ENCODE peak calls at places on chromosomes 7 and 10, in five cellular contexts. I, R, Q, N and T are unnamed samples.

GRCh38 chr10:121865554-121865953 is 62.3 kb downstream of the ATE1 start:
- DNase-seq in N (no peak), I (no peak), R (no peak), Q (no peak), T (no peak)

GRCh38 chr7:140873473-140873872 is 51.3 kb downstream of the BRAF start:
- DNase-seq in R (no peak), I (no peak), N (no peak), Q (no peak), T (no peak)

GRCh38 chr7:98394377-98394836 is 6.5 kb downstream of the BAIAP2L1 start:
- DNase-seq in Q (no peak), N (no peak), I (no peak), R (no peak), T (no peak)

GRCh38 chr7:67406941-67407340 is 410.3 kb downstream of the TYW1 start:
- DNase-seq in I (no peak), Q (no peak), N (no peak), R (no peak), T (no peak)

GRCh38 chr7:99617187-99617781 is 538 bp downstream of the ZSCAN25 start:
- DNase-seq in Q (no peak), R (no peak), N (no peak), I (peak), T (peak)

GRCh38 chr10:91051834-91052233 is 130.9 kb upstream of the ANKRD1 start:
- DNase-seq in Q (no peak), N (no peak), I (no peak), R (no peak), T (no peak)

GRCh38 chr7:108406474-108406873 is 49.8 kb downstream of the NRCAM start:
- DNase-seq in Q (no peak), I (no peak), N (no peak), R (no peak), T (no peak)

GRCh38 chr7:95794917-95795515 is 22.7 kb downstream of the DYNC1I1 start:
- DNase-seq in Q (peak), R (peak), N (no peak), I (no peak), T (peak)

GRCh38 chr7:46257766-46258448 is 336.8 kb upstream of the IGFBP3 start:
- DNase-seq in N (no peak), R (no peak), I (peak), Q (no peak), T (no peak)

GRCh38 chr10:95170790-95171189 is 23.2 kb upstream of the ACSM6 start:
- DNase-seq in I (no peak), Q (no peak), N (no peak), R (no peak), T (no peak)

GRCh38 chr7:21370283-21370982 is 57.5 kb upstream of the SP4 start:
- DNase-seq in R (no peak), Q (peak), I (no peak), N (no peak), T (no peak)

GRCh38 chr7:123185756-123186155 is 14.0 kb downstream of the SLC13A1 start:
- DNase-seq in R (no peak), Q (peak), I (no peak), N (no peak), T (no peak)

GRCh38 chr7:157928808-157929425 is 592.1 kb downstream of the DNAJB6 start:
- DNase-seq in R (no peak), I (no peak), Q (no peak), N (no peak), T (no peak)

GRCh38 chr10:125062244-125063208 is 97.8 kb downstream of the CTBP2 start:
- DNase-seq in R (no peak), N (no peak), I (no peak), Q (no peak), T (no peak)

GRCh38 chr7:41315764-41316163 is 387.1 kb downstream of the INHBA start:
- DNase-seq in N (no peak), R (no peak), I (no peak), Q (peak), T (no peak)

GRCh38 chr10:45071043-45071813 is 70.5 kb downstream of the ZNF22 start:
- DNase-seq in R (no peak), Q (no peak), N (no peak), I (no peak), T (no peak)

GRCh38 chr7:34839645-34840044 is 181.6 kb downstream of the NPSR1 start:
- DNase-seq in I (no peak), R (no peak), N (no peak), Q (no peak), T (no peak)

GRCh38 chr7:48255046-48255445 is 83.8 kb downstream of the ABCA13 start:
- DNase-seq in Q (no peak), N (peak), R (no peak), I (no peak), T (no peak)

GRCh38 chr7:47310020-47310419 is 271.9 kb downstream of the TNS3 start:
- DNase-seq in Q (no peak), R (no peak), I (no peak), N (no peak), T (no peak)

GRCh38 chr7:42843209-42843800 is 68.6 kb downstream of the C7orf25 start:
- DNase-seq in Q (peak), I (peak), N (no peak), R (peak), T (peak)
- TF ChIP-seq JUNB in Q (no peak), I (no peak), N (no peak), R (no peak), T (no peak)

DNA sequence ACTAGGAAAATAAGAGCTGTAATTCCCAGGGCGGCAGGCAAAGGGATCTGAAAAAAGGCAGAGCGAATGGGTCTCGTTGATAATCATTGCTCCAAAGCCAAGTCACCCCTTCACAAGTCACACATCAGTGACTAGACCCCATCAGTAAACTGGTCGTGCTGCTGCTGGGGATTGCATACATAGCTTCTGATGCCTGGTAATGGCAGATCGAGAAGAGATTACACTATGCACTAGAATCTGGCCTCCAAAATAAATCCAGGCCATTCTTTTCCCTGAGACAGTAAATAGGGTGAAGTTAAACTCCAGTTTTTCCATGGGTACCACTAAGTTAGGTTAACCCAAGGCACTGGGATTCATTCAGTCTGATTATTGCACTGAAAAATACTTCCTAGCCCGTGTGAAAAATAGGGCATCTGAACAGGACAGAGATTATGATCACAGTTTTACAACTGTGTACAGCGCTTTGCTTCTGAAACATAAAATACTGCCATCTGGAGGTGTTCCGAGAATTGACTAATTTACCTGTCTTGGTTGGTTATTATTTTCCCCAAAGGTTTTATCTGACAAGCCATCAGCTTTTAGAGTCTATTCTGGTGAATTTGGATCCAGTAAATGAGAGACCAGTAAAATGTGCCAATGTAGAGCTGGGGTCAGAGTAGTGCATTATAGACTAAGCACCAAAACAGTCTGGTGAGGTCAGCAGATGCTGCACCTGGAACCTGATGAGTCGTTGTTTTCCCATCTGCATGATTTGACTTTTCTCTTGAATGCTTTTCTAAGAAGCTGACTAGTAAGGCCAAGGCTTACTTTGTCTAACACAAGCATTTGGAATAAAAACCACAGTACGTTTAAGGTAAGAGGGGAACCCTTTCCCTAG is 82.9 kb upstream of the AFAP1L2 start:
- DNase-seq in Q (no peak), N (no peak), I (no peak), R (peak), T (no peak)
- TF ChIP-seq JUNB in Q (no peak), N (no peak), I (no peak), R (no peak), T (no peak)

GRCh38 chr7:77680266-77680665 is 16.0 kb upstream of the RSBN1L start:
- DNase-seq in N (no peak), R (no peak), Q (no peak), I (no peak), T (no peak)
- TF ChIP-seq JUNB in N (no peak), R (no peak), Q (no peak), I (no peak), T (no peak)

GRCh38 chr10:35795131-35795819 is 153.2 kb upstream of the FZD8 start:
- DNase-seq in Q (no peak), I (no peak), N (no peak), R (no peak), T (no peak)
- TF ChIP-seq JUNB in Q (no peak), I (no peak), N (no peak), R (no peak), T (no peak)

GRCh38 chr7:23247602-23248335 is 1.2 kb downstream of the GPNMB start:
- DNase-seq in R (no peak), I (no peak), N (no peak), Q (peak), T (no peak)
- TF ChIP-seq JUNB in R (no peak), I (no peak), N (no peak), Q (no peak), T (no peak)

GRCh38 chr7:29239638-29240037 is 45.1 kb downstream of the CHN2 start:
- DNase-seq in R (no peak), Q (peak), I (peak), N (no peak), T (peak)
- TF ChIP-seq JUNB in R (no peak), Q (no peak), I (no peak), N (no peak), T (no peak)

DNA sequence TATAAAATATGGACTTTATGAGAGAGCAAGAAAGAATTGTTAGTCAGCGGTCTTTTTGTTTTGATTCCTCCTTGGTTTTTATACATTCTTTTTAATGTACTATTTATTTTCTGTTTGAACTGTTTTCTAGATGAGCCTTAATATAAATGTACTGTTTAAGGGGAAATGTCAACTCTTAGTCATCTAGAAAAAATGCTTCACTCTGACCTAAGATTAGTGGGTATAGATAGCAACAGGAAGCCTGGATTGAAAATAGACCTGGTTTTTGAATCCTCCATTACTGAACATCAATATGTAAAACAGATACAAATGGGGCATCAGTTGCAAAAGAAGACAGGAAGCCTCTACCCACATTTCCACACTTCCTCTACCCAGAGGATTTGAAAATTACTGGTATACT is 87.8 kb downstream of the CHRM2 start:
- DNase-seq in Q (no peak), I (no peak), R (no peak), N (no peak), T (no peak)
- TF ChIP-seq JUNB in Q (no peak), I (no peak), R (no peak), N (no peak), T (no peak)